ENCODE peak calls at places on chromosomes 1 and 21, in five cellular contexts. D is CD8-positive, alpha-beta memory T cell; F is tibial nerve; P is tibial artery; W is kidney epithelial cell. C is an unnamed sample.

GRCh38 chr1:244313346-244313745 is 138.4 kb downstream of the ADSS2 start:
- DNase-seq in D (no peak), F (no peak), P (no peak), W (no peak), C (no peak)

GRCh38 chr1:197099444-197099843 is 32.4 kb upstream of the F13B start:
- DNase-seq in F (no peak), D (no peak), W (no peak), P (no peak), C (no peak)

GRCh38 chr1:81693316-81693715 is 107.4 kb upstream of the ADGRL2 start:
- DNase-seq in D (no peak), F (no peak), P (no peak), W (no peak), C (no peak)

GRCh38 chr1:21522525-21523038 is 13.4 kb downstream of the ALPL start:
- DNase-seq in P (no peak), W (no peak), F (no peak), D (no peak), C (no peak)

GRCh38 chr1:173113015-173113741 is 62.4 kb upstream of the TNFSF18 start:
- DNase-seq in D (no peak), W (no peak), P (no peak), F (no peak), C (no peak)

GRCh38 chr1:101207891-101208290 is 28.9 kb upstream of the S1PR1 start:
- DNase-seq in D (no peak), F (no peak), P (no peak), W (no peak), C (peak; percentile 46)

GRCh38 chr1:110060034-110060661 is 10.3 kb downstream of the ALX3 start:
- DNase-seq in P (no peak), F (no peak), D (peak; percentile 45), W (no peak), C (no peak)

GRCh38 chr1:108050134-108050533 is 85.2 kb upstream of the VAV3 start:
- DNase-seq in W (no peak), D (no peak), P (peak; percentile 68), F (no peak), C (no peak)

GRCh38 chr1:36667836-36668235 is 185.1 kb upstream of the CSF3R start:
- DNase-seq in F (no peak), P (peak; percentile 11), W (no peak), D (no peak), C (no peak)

GRCh38 chr21:26637346-26637745 is 64.3 kb upstream of the CYYR1 start:
- DNase-seq in W (no peak), F (no peak), P (no peak), D (no peak), C (no peak)

GRCh38 chr1:113142791-113143190 is 69.8 kb downstream of the LRIG2 start:
- DNase-seq in P (no peak), D (no peak), F (no peak), W (no peak), C (no peak)

GRCh38 chr21:38810826-38811164 is 5.1 kb downstream of the ETS2 start:
- DNase-seq in D (no peak), P (no peak), F (no peak), W (no peak), C (no peak)

GRCh38 chr21:38807987-38808386 is 2.3 kb downstream of the ETS2 start:
- DNase-seq in P (no peak), W (no peak), F (no peak), D (no peak), C (no peak)

GRCh38 chr21:38807481-38807880 is 1.8 kb downstream of the ETS2 start:
- DNase-seq in W (no peak), D (no peak), F (no peak), P (no peak), C (no peak)

GRCh38 chr21:38810034-38810825 is 4.5 kb downstream of the ETS2 start:
- DNase-seq in P (no peak), F (no peak), W (no peak), D (no peak), C (no peak)

DNA sequence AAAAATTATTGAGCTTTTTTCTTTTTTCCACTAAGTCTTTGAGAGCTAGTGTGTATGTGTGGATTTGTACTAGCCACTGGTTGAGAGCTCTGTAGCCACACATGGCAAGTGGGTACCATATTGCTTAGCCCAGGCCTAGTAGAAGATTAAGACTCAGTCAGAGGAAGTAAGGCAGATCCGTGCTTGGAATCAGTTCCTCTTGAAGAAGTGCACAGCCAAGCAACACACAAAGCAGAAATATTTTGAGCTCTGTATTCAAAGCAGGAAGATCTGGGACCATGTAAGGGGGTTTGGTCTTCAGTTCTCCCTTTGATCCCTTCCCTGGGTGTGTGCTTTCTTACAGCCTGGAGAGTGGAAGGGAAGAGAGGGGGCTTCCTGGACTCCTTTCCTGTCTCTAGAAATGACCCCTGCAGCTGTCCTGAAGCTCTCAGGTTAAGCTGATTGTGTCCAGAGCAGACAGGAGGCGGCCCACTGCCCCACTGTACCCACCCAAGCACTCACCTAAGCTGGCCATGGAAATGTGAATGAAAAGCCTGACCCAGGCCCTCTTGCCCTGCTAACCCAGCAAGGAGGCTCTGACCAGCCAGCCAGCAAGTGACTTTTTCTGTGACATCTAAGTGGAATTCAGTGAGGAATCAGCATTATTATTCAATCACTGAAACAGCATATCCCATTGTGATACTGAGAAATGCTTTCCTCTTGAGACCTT is 3.6 kb downstream of the ETS2 start:
- DNase-seq in F (no peak), P (no peak), D (no peak), W (no peak), C (no peak)
- H3K4me3 ChIP-seq in F (no peak overlapping the region), P (no peak overlapping the region), D (no peak overlapping the region), W (no peak overlapping the region), C (no peak overlapping the region)

DNA sequence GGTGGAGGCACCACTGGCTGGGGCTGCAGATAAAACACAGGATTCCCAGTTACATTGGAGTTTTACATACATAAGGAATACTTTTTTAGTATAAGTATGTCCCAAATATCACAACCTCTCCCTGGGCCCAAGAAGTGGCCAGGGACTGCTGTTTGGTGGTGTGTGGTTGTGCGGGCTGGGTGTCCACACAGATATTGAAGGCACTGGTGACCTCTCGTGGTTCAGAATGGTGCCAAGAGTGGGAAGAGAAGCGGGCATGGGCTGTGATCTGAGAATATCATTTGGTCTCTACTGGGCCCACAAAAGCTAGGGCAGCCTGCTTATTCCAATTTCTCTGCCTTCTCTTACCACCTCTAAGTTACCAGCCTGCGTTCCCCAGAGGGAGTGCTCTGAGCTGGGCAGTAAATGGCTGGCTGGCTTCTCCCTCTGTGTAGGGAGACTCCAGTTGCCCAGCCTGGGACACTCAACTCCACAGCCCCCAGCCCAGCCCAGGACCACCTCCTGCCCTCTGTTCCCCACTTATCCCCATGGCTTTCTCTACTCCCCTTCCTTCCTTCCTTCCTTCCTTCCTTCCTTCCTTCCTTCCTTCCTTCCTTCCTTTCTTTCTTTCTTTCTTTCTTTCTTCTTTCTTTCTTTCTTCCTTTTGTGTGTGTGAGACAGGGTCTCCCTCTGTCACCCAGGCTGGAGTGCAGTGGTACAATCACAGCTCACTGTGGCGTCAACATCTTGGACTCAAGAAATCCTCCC is 42.8 kb upstream of the RD3 start:
- DNase-seq in P (no peak), F (no peak), D (no peak), W (no peak), C (no peak)
- H3K4me3 ChIP-seq in P (no peak overlapping the region), F (no peak overlapping the region), D (no peak overlapping the region), W (no peak overlapping the region), C (no peak overlapping the region)

GRCh38 chr1:23122023-23122738 is 46.5 kb downstream of the LUZP1 start:
- DNase-seq in F (no peak), P (peak; percentile 71), W (no peak), D (no peak), C (no peak)
- H3K4me3 ChIP-seq in F (no peak overlapping the region), P (no peak overlapping the region), W (no peak overlapping the region), D (no peak overlapping the region), C (no peak overlapping the region)

DNA sequence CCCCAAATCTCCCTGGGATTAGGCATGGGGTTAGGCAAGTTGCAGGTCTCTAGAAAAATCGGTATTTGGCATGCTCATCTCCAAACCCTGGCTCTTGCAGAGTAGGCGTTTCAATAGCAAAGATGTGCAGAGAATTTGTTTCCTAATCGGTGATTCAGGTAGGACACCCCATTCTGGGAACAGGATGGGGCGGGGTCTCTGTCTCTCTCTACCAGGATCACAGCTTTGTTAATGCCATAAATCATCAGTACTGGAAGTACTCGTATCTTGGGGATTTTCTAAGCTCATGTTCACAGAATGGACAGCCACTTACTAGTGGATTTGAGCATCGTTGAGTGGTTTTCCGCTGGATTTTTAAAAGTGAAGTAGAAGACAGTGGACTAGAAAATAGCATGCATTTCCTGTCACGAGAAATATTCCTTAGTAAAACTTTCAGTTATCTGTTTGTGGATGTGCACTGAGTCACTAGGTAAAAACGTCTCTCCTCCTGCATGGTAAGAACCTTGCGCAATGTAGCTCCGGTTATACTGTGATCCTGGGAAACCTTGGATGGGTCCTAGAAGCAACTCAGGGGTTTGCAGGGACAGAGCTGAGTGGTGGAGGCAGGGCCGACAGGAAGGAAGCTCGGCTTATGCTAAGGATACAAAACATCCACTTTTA is 5.1 kb downstream of the TMEM51 start:
- DNase-seq in F (no peak), D (no peak), W (peak; percentile 69), P (no peak), C (no peak)
- H3K4me3 ChIP-seq in F (no peak overlapping the region), D (no peak overlapping the region), W (no peak overlapping the region), P (no peak overlapping the region), C (peak overlapping the region; percentile 3)

DNA sequence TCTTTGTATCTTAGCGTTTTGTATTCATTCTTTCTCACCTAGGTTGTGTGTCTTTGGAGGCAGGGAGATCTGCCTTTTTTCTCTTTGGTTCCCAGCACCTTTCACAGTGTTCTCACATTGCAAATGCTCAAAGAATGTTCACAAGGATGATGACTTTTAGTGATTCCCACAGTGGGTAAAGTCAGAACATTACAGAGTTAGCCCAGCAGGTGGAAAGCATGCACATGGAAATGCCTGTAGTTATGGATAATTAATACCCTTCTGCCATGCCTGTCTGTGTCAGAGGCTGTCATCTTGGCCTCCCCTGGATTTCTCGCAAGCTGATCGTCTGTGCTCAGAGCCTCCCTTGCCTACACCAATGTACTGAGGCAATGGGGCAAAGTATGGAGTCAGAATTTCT is 458.9 kb downstream of the LMO4 start:
- DNase-seq in F (no peak), D (no peak), P (no peak), W (peak; percentile 43), C (no peak)
- H3K4me3 ChIP-seq in F (no peak overlapping the region), D (no peak overlapping the region), P (no peak overlapping the region), W (no peak overlapping the region), C (no peak overlapping the region)

GRCh38 chr1:23836037-23836436 is 10.8 kb upstream of the HMGCL start:
- DNase-seq in P (no peak), W (no peak), F (no peak), D (no peak), C (no peak)

GRCh38 chr1:23843644-23844043 is 18.4 kb upstream of the HMGCL start:
- DNase-seq in F (no peak), P (no peak), D (no peak), W (no peak), C (no peak)

GRCh38 chr1:23838401-23838866 is 13.2 kb upstream of the HMGCL start:
- DNase-seq in P (peak; percentile 73), W (no peak), F (peak; percentile 35), D (peak; percentile 72), C (peak; percentile 8)

DNA sequence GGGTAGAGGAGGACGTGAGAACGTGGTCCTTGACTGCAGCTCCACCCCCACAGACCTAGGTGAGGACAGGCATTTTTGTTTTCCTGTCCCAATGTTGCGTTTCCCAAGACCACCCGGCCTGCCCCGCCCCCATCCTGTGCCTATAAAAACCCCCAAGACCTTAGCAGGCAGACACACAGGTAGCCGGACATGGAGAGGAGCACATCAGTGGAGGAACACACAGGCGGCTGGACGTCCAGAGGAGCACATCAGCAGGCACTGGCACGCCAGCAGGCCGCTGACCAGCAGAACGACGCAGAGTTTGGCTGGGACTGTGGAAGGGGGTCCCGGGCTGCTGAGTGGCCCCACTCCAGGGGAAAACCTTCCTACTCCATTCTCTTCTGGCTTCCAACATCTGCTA is 12.7 kb upstream of the HMGCL start:
- DNase-seq in F (no peak), D (no peak), W (no peak), P (peak; percentile 65), C (no peak)
- H3K4me3 ChIP-seq in F (no peak overlapping the region), D (peak overlapping the region; percentile 56), W (no peak overlapping the region), P (no peak overlapping the region), C (no peak overlapping the region)